ENCODE peak calls at places on chromosome 21, in five cellular contexts. One of them, this sample, is unnamed.

GRCh38 chr21:43467785-43468184 is 40.9 kb upstream of the SIK1 start:
- DNase-seq in H9: no peak
- DNase-seq in mesenchymal stem cell: no peak
- DNase-seq in IMR-90: no peak
- DNase-seq in H1: no peak
- DNase-seq in this sample: no peak

GRCh38 chr21:33185852-33186251 is 43.9 kb upstream of the IFNAR2 start:
- DNase-seq in IMR-90: no peak
- DNase-seq in mesenchymal stem cell: no peak
- DNase-seq in H1: no peak
- DNase-seq in H9: no peak
- DNase-seq in this sample: no peak

GRCh38 chr21:38202811-38203210 is 54.0 kb upstream of the KCNJ15 start:
- DNase-seq in IMR-90: no peak
- DNase-seq in H1: no peak
- DNase-seq in H9: no peak
- DNase-seq in mesenchymal stem cell: no peak
- DNase-seq in this sample: no peak

GRCh38 chr21:35179990-35180557 is 131.0 kb upstream of the RUNX1 start:
- DNase-seq in H1: no peak
- DNase-seq in H9: no peak
- DNase-seq in IMR-90: peak; percentile 94
- DNase-seq in mesenchymal stem cell: peak; percentile 57
- DNase-seq in this sample: no peak

GRCh38 chr21:24895885-24896734 is 711.2 kb downstream of the MRPL39 start:
- DNase-seq in H9: no peak
- DNase-seq in mesenchymal stem cell: no peak
- DNase-seq in IMR-90: peak; percentile 25
- DNase-seq in H1: no peak
- DNase-seq in this sample: peak; percentile 29

GRCh38 chr21:21751286-21751685 is 753.1 kb downstream of the NCAM2 start:
- DNase-seq in mesenchymal stem cell: no peak
- DNase-seq in H1: no peak
- DNase-seq in H9: no peak
- DNase-seq in IMR-90: no peak
- DNase-seq in this sample: no peak

GRCh38 chr21:17725339-17725738 is 93.8 kb downstream of the C21orf91 start:
- DNase-seq in IMR-90: no peak
- DNase-seq in H1: no peak
- DNase-seq in mesenchymal stem cell: no peak
- DNase-seq in H9: no peak
- DNase-seq in this sample: no peak

GRCh38 chr21:14448784-14449183 is 65.8 kb upstream of the HSPA13 start:
- DNase-seq in IMR-90: no peak
- DNase-seq in H1: no peak
- DNase-seq in H9: no peak
- DNase-seq in mesenchymal stem cell: no peak
- DNase-seq in this sample: no peak

GRCh38 chr21:37921091-37921490 is 4.8 kb upstream of the KCNJ6 start:
- DNase-seq in mesenchymal stem cell: no peak
- DNase-seq in H9: no peak
- DNase-seq in IMR-90: peak; percentile 22
- DNase-seq in H1: no peak
- DNase-seq in this sample: no peak

GRCh38 chr21:46637952-46638746 is 2.7 kb downstream of the PRMT2 start:
- DNase-seq in mesenchymal stem cell: peak; percentile 12
- DNase-seq in IMR-90: no peak
- DNase-seq in H1: no peak
- DNase-seq in H9: no peak
- DNase-seq in this sample: no peak

GRCh38 chr21:33070921-33071877 is 1.3 kb downstream of the OLIG1 start:
- DNase-seq in H1: no peak
- DNase-seq in mesenchymal stem cell: peak; percentile 23
- DNase-seq in IMR-90: no peak
- DNase-seq in H9: peak; percentile 55
- DNase-seq in this sample: no peak

GRCh38 chr21:33362044-33362555 is 37.3 kb downstream of the IFNAR1 start:
- DNase-seq in H1: peak; percentile 56
- DNase-seq in IMR-90: no peak
- DNase-seq in mesenchymal stem cell: no peak
- DNase-seq in H9: peak; percentile 92
- DNase-seq in this sample: no peak

GRCh38 chr21:22120616-22121266 is 1122.5 kb downstream of the NCAM2 start:
- DNase-seq in IMR-90: no peak
- DNase-seq in H9: peak; percentile 49
- DNase-seq in mesenchymal stem cell: no peak
- DNase-seq in H1: peak; percentile 10
- DNase-seq in this sample: no peak

GRCh38 chr21:34576043-34576466 is 38.9 kb downstream of the RCAN1 start:
- DNase-seq in H9: no peak
- DNase-seq in H1: no peak
- DNase-seq in IMR-90: peak; percentile 60
- DNase-seq in mesenchymal stem cell: no peak
- DNase-seq in this sample: no peak

GRCh38 chr21:29849735-29850176 is 90.0 kb downstream of the GRIK1 start:
- DNase-seq in H9: peak; percentile 68
- DNase-seq in mesenchymal stem cell: peak; percentile 62
- DNase-seq in IMR-90: peak; percentile 57
- DNase-seq in H1: peak; percentile 33
- DNase-seq in this sample: peak; percentile 57

GRCh38 chr21:35217504-35218060 is 168.5 kb upstream of the RUNX1 start:
- DNase-seq in IMR-90: peak; percentile 85
- DNase-seq in H9: peak; percentile 45
- DNase-seq in H1: peak; percentile 15
- DNase-seq in mesenchymal stem cell: peak; percentile 65
- DNase-seq in this sample: no peak

GRCh38 chr21:45303111-45303615 is 15.5 kb upstream of the POFUT2 start:
- DNase-seq in H9: no peak
- DNase-seq in H1: no peak
- DNase-seq in mesenchymal stem cell: no peak
- DNase-seq in IMR-90: no peak
- DNase-seq in this sample: no peak
- H3K14ac ChIP-seq in H9: no peak overlapping the region
- H3K14ac ChIP-seq in H1: no peak overlapping the region
- H3K14ac ChIP-seq in mesenchymal stem cell: no peak overlapping the region
- H3K14ac ChIP-seq in IMR-90: no peak overlapping the region
- H3K14ac ChIP-seq in this sample: no peak overlapping the region

GRCh38 chr21:16084776-16085364 is 355.1 kb downstream of the USP25 start:
- DNase-seq in mesenchymal stem cell: no peak
- DNase-seq in H9: no peak
- DNase-seq in IMR-90: peak; percentile 70
- DNase-seq in H1: no peak
- DNase-seq in this sample: no peak
- H2BK15ac ChIP-seq in mesenchymal stem cell: no peak overlapping the region
- H2BK15ac ChIP-seq in H9: no peak overlapping the region
- H2BK15ac ChIP-seq in IMR-90: no peak overlapping the region
- H2BK15ac ChIP-seq in H1: no peak overlapping the region
- H2BK15ac ChIP-seq in this sample: no peak overlapping the region

GRCh38 chr21:36433011-36433709 is 46.8 kb downstream of the CLDN14 start:
- DNase-seq in mesenchymal stem cell: no peak
- DNase-seq in IMR-90: no peak
- DNase-seq in H9: no peak
- DNase-seq in H1: no peak
- DNase-seq in this sample: no peak

GRCh38 chr21:36428789-36429671 is 43.8 kb downstream of the CHAF1B start:
- DNase-seq in H1: no peak
- DNase-seq in IMR-90: no peak
- DNase-seq in H9: no peak
- DNase-seq in mesenchymal stem cell: peak; percentile 25
- DNase-seq in this sample: no peak

GRCh38 chr21:36429672-36430546 is 44.7 kb downstream of the CHAF1B start:
- DNase-seq in mesenchymal stem cell: peak; percentile 99
- DNase-seq in H1: peak; percentile 54
- DNase-seq in H9: peak; percentile 75
- DNase-seq in IMR-90: peak; percentile 100
- DNase-seq in this sample: peak; percentile 56

GRCh38 chr21:36431252-36431651 is 46.1 kb downstream of the CHAF1B start:
- DNase-seq in H1: no peak
- DNase-seq in H9: no peak
- DNase-seq in mesenchymal stem cell: no peak
- DNase-seq in IMR-90: no peak
- DNase-seq in this sample: no peak

DNA sequence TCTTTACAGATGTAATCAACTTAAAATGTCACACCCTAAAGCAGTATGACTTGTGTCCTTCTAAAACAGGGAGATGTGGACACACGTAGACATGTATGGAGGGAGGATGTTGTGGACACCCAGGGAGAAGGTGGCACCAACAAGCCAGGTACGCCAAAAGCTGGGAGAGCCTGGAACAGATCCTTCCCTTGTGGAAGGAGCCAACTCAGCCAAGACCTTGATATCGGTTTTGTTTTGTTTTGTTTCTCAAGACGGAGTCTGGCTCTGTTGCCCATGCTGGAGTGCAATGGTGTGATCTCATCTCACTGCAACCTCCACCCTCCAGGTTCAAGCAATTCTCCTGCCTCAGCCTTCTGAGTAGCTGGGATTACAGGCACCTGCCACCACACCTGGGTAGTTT is 45.6 kb downstream of the CHAF1B start:
- DNase-seq in H9: no peak
- DNase-seq in mesenchymal stem cell: peak; percentile 12
- DNase-seq in IMR-90: no peak
- DNase-seq in H1: no peak
- DNase-seq in this sample: no peak
- H3K18ac ChIP-seq in H9: no peak overlapping the region
- H3K18ac ChIP-seq in mesenchymal stem cell: no peak overlapping the region
- H3K18ac ChIP-seq in IMR-90: peak overlapping the region; percentile 48
- H3K18ac ChIP-seq in H1: no peak overlapping the region
- H3K18ac ChIP-seq in this sample: no peak overlapping the region

GRCh38 chr21:26846036-26846931 is 1.1 kb upstream of the ADAMTS1 start:
- DNase-seq in IMR-90: peak; percentile 82
- DNase-seq in H9: peak; percentile 81
- DNase-seq in mesenchymal stem cell: peak; percentile 87
- DNase-seq in H1: no peak
- DNase-seq in this sample: peak; percentile 58
- H3K14ac ChIP-seq in IMR-90: peak overlapping the region; percentile 82
- H3K14ac ChIP-seq in H9: peak overlapping the region; percentile 84
- H3K14ac ChIP-seq in mesenchymal stem cell: peak overlapping the region; percentile 93
- H3K14ac ChIP-seq in H1: no peak overlapping the region
- H3K14ac ChIP-seq in this sample: no peak overlapping the region

DNA sequence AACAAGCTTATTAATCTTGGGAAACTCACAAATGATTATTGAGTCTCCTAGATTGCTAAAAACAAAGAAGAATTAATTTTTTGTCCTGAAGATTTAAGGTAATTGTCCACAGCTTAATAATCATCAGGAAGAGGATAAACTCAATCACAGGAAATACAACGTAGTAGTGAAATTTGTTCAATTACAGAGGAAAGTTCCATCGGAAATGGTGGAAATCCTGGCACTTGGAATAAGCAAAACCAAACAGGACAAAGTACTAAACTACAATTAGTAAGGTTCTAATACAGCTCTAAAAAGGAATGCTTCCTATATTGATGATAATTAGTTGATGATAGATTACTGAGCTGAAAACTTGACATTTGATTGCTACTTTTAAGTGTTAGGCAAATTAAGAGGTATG is 485.4 kb downstream of the USP25 start:
- DNase-seq in H1: no peak
- DNase-seq in H9: no peak
- DNase-seq in IMR-90: no peak
- DNase-seq in mesenchymal stem cell: no peak
- DNase-seq in this sample: no peak
- H2BK15ac ChIP-seq in H1: no peak overlapping the region
- H2BK15ac ChIP-seq in H9: no peak overlapping the region
- H2BK15ac ChIP-seq in IMR-90: no peak overlapping the region
- H2BK15ac ChIP-seq in mesenchymal stem cell: no peak overlapping the region
- H2BK15ac ChIP-seq in this sample: no peak overlapping the region

DNA sequence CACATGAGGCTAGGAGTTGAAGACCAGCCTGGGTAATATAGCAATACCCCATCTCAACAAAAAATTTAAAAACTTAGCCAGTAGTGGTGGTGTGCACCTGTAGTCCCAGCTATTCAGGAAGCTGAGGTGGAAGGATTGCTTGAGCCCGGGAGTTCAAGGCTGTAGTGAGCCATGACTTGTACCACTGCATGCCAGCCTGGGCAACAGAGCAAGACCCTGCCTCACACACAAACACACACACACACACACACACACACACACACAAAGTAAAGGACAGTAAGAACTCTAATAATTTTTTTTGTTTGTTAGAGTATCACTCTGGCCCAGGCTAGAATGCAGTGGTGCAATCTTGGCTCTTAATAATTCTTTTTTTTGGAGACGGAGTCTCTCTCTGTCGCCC is 138.0 kb upstream of the SOD1 start:
- DNase-seq in H9: no peak
- DNase-seq in H1: no peak
- DNase-seq in IMR-90: no peak
- DNase-seq in mesenchymal stem cell: no peak
- DNase-seq in this sample: no peak
- H3K18ac ChIP-seq in H9: no peak overlapping the region
- H3K18ac ChIP-seq in H1: no peak overlapping the region
- H3K18ac ChIP-seq in IMR-90: no peak overlapping the region
- H3K18ac ChIP-seq in mesenchymal stem cell: no peak overlapping the region
- H3K18ac ChIP-seq in this sample: no peak overlapping the region

GRCh38 chr21:42235593-42235992 is 16.7 kb downstream of the ABCG1 start:
- DNase-seq in H1: no peak
- DNase-seq in IMR-90: no peak
- DNase-seq in H9: no peak
- DNase-seq in mesenchymal stem cell: no peak
- DNase-seq in this sample: no peak

GRCh38 chr21:42236014-42236413 is 17.1 kb downstream of the ABCG1 start:
- DNase-seq in IMR-90: no peak
- DNase-seq in H1: no peak
- DNase-seq in H9: no peak
- DNase-seq in mesenchymal stem cell: no peak
- DNase-seq in this sample: no peak

GRCh38 chr21:42234026-42234425 is 15.1 kb downstream of the ABCG1 start:
- DNase-seq in H1: no peak
- DNase-seq in mesenchymal stem cell: no peak
- DNase-seq in IMR-90: no peak
- DNase-seq in H9: no peak
- DNase-seq in this sample: no peak

GRCh38 chr21:42233067-42233981 is 14.4 kb downstream of the ABCG1 start:
- DNase-seq in H1: no peak
- DNase-seq in mesenchymal stem cell: peak; percentile 73
- DNase-seq in IMR-90: peak; percentile 20
- DNase-seq in H9: peak; percentile 48
- DNase-seq in this sample: no peak

GRCh38 chr21:42234464-42235241 is 15.7 kb downstream of the ABCG1 start:
- DNase-seq in H9: peak; percentile 57
- DNase-seq in IMR-90: peak; percentile 45
- DNase-seq in mesenchymal stem cell: peak; percentile 44
- DNase-seq in H1: no peak
- DNase-seq in this sample: peak; percentile 79
- H3K14ac ChIP-seq in H9: peak overlapping the region; percentile 68
- H3K14ac ChIP-seq in IMR-90: peak overlapping the region; percentile 45
- H3K14ac ChIP-seq in mesenchymal stem cell: peak overlapping the region; percentile 44
- H3K14ac ChIP-seq in H1: no peak overlapping the region
- H3K14ac ChIP-seq in this sample: no peak overlapping the region

This sample was measured in neuronal stem cell.